ENCODE peak calls at places on chromosomes 7 and 10, in four cellular contexts. Q is NCI-H1694 treated with DMSO at 0.1 percent for 48 hours; H is CD8-positive, alpha-beta memory T cell; J is pancreas. V is an unnamed sample.

GRCh38 chr10:71837085-71837827 is 13.8 kb downstream of the PSAP start:
- DNase-seq in Q (peak; percentile 30), H (peak; percentile 23), J (no peak), V (peak; percentile 22)

GRCh38 chr7:53397911-53398310 is 362.5 kb downstream of the POM121L12 start:
- DNase-seq in Q (no peak), H (no peak), J (no peak), V (no peak)

GRCh38 chr7:33243319-33243881 is 114.0 kb downstream of the BBS9 start:
- DNase-seq in Q (peak; percentile 82), H (no peak), J (no peak), V (peak; percentile 66)

GRCh38 chr10:133527779-133528271 is 662 bp downstream of the CYP2E1 start:
- DNase-seq in Q (no peak), H (no peak), J (peak; percentile 32), V (no peak)

GRCh38 chr7:156932006-156932405 is 17.5 kb upstream of the NOM1 start:
- DNase-seq in Q (no peak), H (no peak), J (no peak), V (no peak)

GRCh38 chr7:106377847-106378361 is 93.1 kb upstream of the NAMPT start:
- DNase-seq in Q (no peak), H (no peak), J (no peak), V (no peak)

GRCh38 chr7:70573202-70573810 is 558.6 kb upstream of the GALNT17 start:
- DNase-seq in Q (peak; percentile 69), H (no peak), J (no peak), V (peak; percentile 60)

GRCh38 chr10:62980697-62981495 is 152.2 kb upstream of the NRBF2 start:
- DNase-seq in Q (no peak), H (no peak), J (no peak), V (no peak)

GRCh38 chr10:5976689-5977470 is 463 bp downstream of the IL15RA start:
- DNase-seq in Q (no peak), H (peak; percentile 18), J (peak; percentile 74), V (no peak)

V was measured in NCI-H2171 treated with DMSO at 0.1 percent for 48 hours.